ENCODE peak calls at places on chromosomes 5 and 9, in nine cellular contexts. Q is lower lobe of right lung; S is astrocyte; E is neural progenitor cell; R is tibial nerve; A is fibroblast of lung; P is CD8-positive, alpha-beta T cell; T is adrenal gland; F is psoas muscle. D is an unnamed sample.
A peak's percentile ranks its signal among the peaks of the same experiment; 100 is the strongest.

GRCh38 chr5:138276402-138277054 is 2.1 kb upstream of the GFRA3 start:
- DNase-seq in A (no peak), R (no peak), P (no peak), Q (no peak), F (no peak), S (no peak), T (no peak), E (no peak), D (no peak)

GRCh38 chr5:95959964-95960801 is 1.5 kb downstream of the ELL2 start:
- DNase-seq in R (peak; percentile 23), T (peak; percentile 28), Q (no peak), P (no peak), A (peak; percentile 62), S (peak; percentile 54), F (no peak), E (peak; percentile 11), D (no peak)

GRCh38 chr9:127803507-127804352 is 1.0 kb downstream of the FPGS start:
- DNase-seq in E (no peak), T (peak; percentile 84), P (no peak), S (no peak), F (peak; percentile 83), A (peak; percentile 39), R (no peak), Q (peak; percentile 66), D (no peak)

GRCh38 chr9:34592895-34593601 is 3.5 kb upstream of the CNTFR start:
- DNase-seq in S (no peak), R (peak; percentile 61), Q (peak; percentile 73), E (peak; percentile 76), F (peak; percentile 96), T (no peak), P (no peak), A (no peak), D (no peak)

GRCh38 chr9:129838707-129839259 is 3.5 kb downstream of the USP20 start:
- DNase-seq in Q (no peak), A (peak; percentile 47), F (no peak), P (no peak), R (no peak), E (no peak), T (peak; percentile 72), S (peak; percentile 89), D (no peak)

GRCh38 chr9:79946718-79947117 is 375.0 kb downstream of the TLE4 start:
- DNase-seq in Q (no peak), A (peak; percentile 2), T (no peak), P (no peak), E (no peak), S (peak; percentile 28), F (no peak), R (peak; percentile 7), D (no peak)

GRCh38 chr9:121299125-121299466 is 31.1 kb downstream of the GSN start:
- DNase-seq in F (peak; percentile 70), T (no peak), Q (peak; percentile 61), P (no peak), A (no peak), S (no peak), E (no peak), R (no peak), D (no peak)

GRCh38 chr5:53368966-53369605 is 111.3 kb upstream of the FST start:
- DNase-seq in E (no peak), T (no peak), P (no peak), R (no peak), Q (no peak), S (no peak), F (no peak), A (peak; percentile 74), D (no peak)

GRCh38 chr5:140143521-140144258 is 18.0 kb downstream of the IGIP start:
- DNase-seq in E (no peak), F (no peak), S (no peak), R (no peak), T (no peak), A (no peak), Q (no peak), P (no peak), D (no peak)

GRCh38 chr5:140146523-140146842 is 20.7 kb downstream of the IGIP start:
- DNase-seq in S (no peak), F (no peak), T (no peak), E (no peak), Q (no peak), A (no peak), R (no peak), P (no peak), D (no peak)

GRCh38 chr5:140147460-140147859 is 21.7 kb downstream of the IGIP start:
- DNase-seq in Q (no peak), F (no peak), A (no peak), S (no peak), P (no peak), E (no peak), T (no peak), R (no peak), D (no peak)

GRCh38 chr5:140145223-140145622 is 19.5 kb downstream of the IGIP start:
- DNase-seq in P (no peak), R (no peak), A (no peak), S (no peak), Q (no peak), F (no peak), T (no peak), E (no peak), D (no peak)

DNA sequence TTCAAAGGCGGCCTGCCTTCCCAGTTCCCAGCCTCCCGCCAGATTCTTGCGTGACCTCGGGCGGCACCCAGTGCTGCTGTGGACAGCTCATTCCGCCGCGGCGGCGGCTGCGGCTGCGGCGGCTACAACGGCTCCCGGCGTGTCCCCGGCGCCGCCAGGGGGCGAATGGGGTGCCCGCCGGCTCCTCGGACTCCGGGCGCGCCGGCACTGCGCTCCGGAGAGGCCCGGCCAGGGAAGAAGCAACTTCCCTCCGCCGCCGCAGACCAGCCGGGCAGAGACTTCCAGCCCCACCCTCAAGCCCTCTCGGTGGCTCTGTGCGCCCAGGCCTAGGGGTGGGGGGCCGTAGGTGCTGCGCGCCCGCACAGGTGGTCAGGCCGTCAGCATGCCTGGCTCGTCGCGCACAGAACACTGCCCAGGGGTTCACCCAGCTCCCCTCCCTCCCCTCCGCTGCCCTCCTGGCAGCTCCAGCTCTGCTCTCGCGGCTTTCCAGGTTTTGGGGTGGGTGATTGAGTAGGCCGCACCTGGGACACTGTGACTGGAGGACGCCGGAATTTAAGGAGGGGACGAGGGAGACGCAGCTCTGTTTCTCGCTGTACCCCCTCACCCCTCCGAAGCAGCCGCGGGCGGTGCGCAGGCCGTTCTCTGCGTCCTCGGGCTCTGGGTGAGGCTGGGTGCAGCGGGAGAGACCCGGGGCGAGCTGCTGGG is 20.2 kb downstream of the IGIP start:
- DNase-seq in P (peak; percentile 28), S (peak; percentile 35), R (peak; percentile 33), E (peak; percentile 91), Q (peak; percentile 83), A (peak; percentile 58), T (peak; percentile 81), F (peak; percentile 90), D (peak; percentile 10)
- TF ChIP-seq CTCF in P (peak; percentile 64), S (peak; percentile 29), R (peak; percentile 67), E (peak; percentile 77), Q (peak; percentile 84), A (peak; percentile 52), T (peak; percentile 76), F (peak; percentile 81), D (peak; percentile 19)

GRCh38 chr5:43042176-43042625 is 2.1 kb upstream of the ANXA2R start:
- DNase-seq in S (peak; percentile 69), E (peak; percentile 87), Q (peak; percentile 91), T (peak; percentile 81), F (peak; percentile 90), P (peak; percentile 70), R (peak; percentile 58), A (peak; percentile 76), D (no peak)
- H3K27me3 ChIP-seq in S (no peaks in the 10 kb centered on the region), E (peaks cover 97% of the 10 kb centered on the region), Q (peaks cover 11% of the 10 kb centered on the region), T (no peaks in the 10 kb centered on the region), F (no peaks in the 10 kb centered on the region), P (no peaks in the 10 kb centered on the region), R (no peaks in the 10 kb centered on the region), A (no peaks in the 10 kb centered on the region), D (no peaks in the 10 kb centered on the region)

DNA sequence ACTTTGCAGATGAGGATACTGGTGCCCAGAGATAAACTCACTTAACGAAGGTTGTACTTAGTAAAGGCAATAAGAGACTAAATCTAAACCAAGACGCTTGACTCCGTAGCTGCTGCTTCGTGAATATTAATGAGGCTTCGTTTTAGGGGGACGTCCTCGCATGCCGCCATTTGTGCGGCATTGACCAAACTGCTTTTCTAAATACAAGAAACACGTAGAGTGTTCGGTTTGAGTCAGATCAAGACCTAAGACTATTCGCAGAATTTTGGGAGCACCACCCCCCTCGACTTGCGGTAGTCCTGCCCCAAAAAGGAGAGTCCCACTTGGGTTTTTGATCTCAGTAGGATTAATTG is 1.1 kb downstream of the NPM1 start:
- DNase-seq in R (no peak), T (no peak), Q (peak; percentile 14), S (no peak), P (no peak), E (peak; percentile 37), F (no peak), A (no peak), D (no peak)
- H3K36me3 ChIP-seq in R (no peaks in the 10 kb centered on the region), T (peaks cover 29% of the 10 kb centered on the region), Q (peaks cover 37% of the 10 kb centered on the region), S (peaks cover 35% of the 10 kb centered on the region), P (peaks cover 15% of the 10 kb centered on the region), E (peaks cover 16% of the 10 kb centered on the region), F (no peaks in the 10 kb centered on the region), A (peaks cover 13% of the 10 kb centered on the region), D (peaks cover 3% of the 10 kb centered on the region)

DNA sequence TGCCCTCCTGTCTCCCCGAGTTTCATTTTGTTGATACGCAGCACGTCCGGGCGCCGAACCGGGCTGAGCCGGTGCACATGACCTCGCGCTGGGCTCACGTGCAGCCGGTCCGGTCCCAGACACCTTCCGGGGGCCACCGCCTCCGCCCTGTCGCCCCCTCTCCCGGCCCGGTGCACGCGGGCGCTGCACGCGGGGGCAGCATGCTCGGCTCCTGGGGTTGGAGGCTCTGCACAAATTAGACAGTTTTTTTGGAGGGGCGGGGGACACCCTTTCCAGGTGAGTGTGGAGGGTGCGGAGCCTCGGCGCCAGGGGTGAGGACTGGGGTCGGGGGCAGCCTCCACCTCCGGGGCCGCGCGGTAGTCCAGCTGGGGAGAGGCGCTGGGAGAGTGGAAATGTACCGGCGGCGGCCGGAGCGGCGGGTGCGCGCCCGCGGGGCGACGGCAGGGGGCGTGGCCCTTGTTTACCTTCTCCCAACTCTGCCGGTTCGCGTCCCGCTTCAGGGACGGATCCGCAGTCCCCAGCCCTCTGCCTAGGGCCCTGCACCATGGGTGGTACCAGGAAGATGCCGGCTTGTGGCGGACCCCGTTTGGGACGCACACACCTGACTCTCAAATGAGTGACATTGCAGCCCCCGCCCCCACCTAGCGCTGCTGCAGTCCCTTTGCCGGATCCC is 1.1 kb downstream of the JADE2 start:
- DNase-seq in Q (peak; percentile 90), R (peak; percentile 68), A (no peak), E (peak; percentile 79), S (peak; percentile 14), T (peak; percentile 80), F (peak; percentile 90), P (peak; percentile 49), D (no peak)
- TF ChIP-seq CTCF in Q (peak; percentile 50), R (peak; percentile 65), A (peak; percentile 33), E (peak; percentile 51), S (no peak), T (peak; percentile 46), F (peak; percentile 53), P (peak; percentile 21), D (no peak)

D was measured in kidney epithelial cell.